ENCODE peak calls at places on chromosomes 2 and 18, in six cellular contexts. One of them, this sample, is unnamed.

GRCh38 chr2:64750817-64751285 is 97.1 kb upstream of the SERTAD2 start:
- DNase-seq in CD4-positive, alpha-beta T cell: peak
- DNase-seq in pancreas: peak
- DNase-seq in NCI-H748 treated with DMSO at 0.1 percent for 48 hours: peak
- DNase-seq in SK-N-MC: peak
- DNase-seq in NCI-H1092 treated with DMSO at 0.1 percent for 48 hours: peak
- DNase-seq in this sample: peak

GRCh38 chr18:9466127-9466526 is 9.2 kb upstream of the RALBP1 start:
- DNase-seq in CD4-positive, alpha-beta T cell: no peak
- DNase-seq in pancreas: no peak
- DNase-seq in NCI-H748 treated with DMSO at 0.1 percent for 48 hours: no peak
- DNase-seq in SK-N-MC: no peak
- DNase-seq in NCI-H1092 treated with DMSO at 0.1 percent for 48 hours: no peak
- DNase-seq in this sample: no peak

GRCh38 chr18:1062592-1062991 is 157.9 kb downstream of the ADCYAP1 start:
- DNase-seq in CD4-positive, alpha-beta T cell: no peak
- DNase-seq in pancreas: no peak
- DNase-seq in NCI-H748 treated with DMSO at 0.1 percent for 48 hours: no peak
- DNase-seq in SK-N-MC: no peak
- DNase-seq in NCI-H1092 treated with DMSO at 0.1 percent for 48 hours: no peak
- DNase-seq in this sample: no peak

GRCh38 chr18:13374468-13375301 is 156.1 kb downstream of the LDLRAD4 start:
- DNase-seq in CD4-positive, alpha-beta T cell: no peak
- DNase-seq in pancreas: no peak
- DNase-seq in NCI-H748 treated with DMSO at 0.1 percent for 48 hours: peak
- DNase-seq in SK-N-MC: no peak
- DNase-seq in NCI-H1092 treated with DMSO at 0.1 percent for 48 hours: peak
- DNase-seq in this sample: no peak

GRCh38 chr2:97751752-97752151 is 38.4 kb downstream of the ZAP70 start:
- DNase-seq in CD4-positive, alpha-beta T cell: no peak
- DNase-seq in pancreas: no peak
- DNase-seq in NCI-H748 treated with DMSO at 0.1 percent for 48 hours: peak
- DNase-seq in SK-N-MC: no peak
- DNase-seq in NCI-H1092 treated with DMSO at 0.1 percent for 48 hours: peak
- DNase-seq in this sample: no peak

GRCh38 chr2:237964578-237965404 is 2.0 kb upstream of the UBE2F start:
- DNase-seq in CD4-positive, alpha-beta T cell: no peak
- DNase-seq in pancreas: no peak
- DNase-seq in NCI-H748 treated with DMSO at 0.1 percent for 48 hours: no peak
- DNase-seq in SK-N-MC: no peak
- DNase-seq in NCI-H1092 treated with DMSO at 0.1 percent for 48 hours: no peak
- DNase-seq in this sample: no peak

GRCh38 chr2:238971318-238972145 is 123.6 kb downstream of the TWIST2 start:
- DNase-seq in CD4-positive, alpha-beta T cell: no peak
- DNase-seq in pancreas: no peak
- DNase-seq in NCI-H748 treated with DMSO at 0.1 percent for 48 hours: no peak
- DNase-seq in SK-N-MC: no peak
- DNase-seq in NCI-H1092 treated with DMSO at 0.1 percent for 48 hours: no peak
- DNase-seq in this sample: no peak

GRCh38 chr18:78021196-78021595 is 771.5 kb downstream of the GALR1 start:
- DNase-seq in CD4-positive, alpha-beta T cell: no peak
- DNase-seq in pancreas: no peak
- DNase-seq in NCI-H748 treated with DMSO at 0.1 percent for 48 hours: no peak
- DNase-seq in SK-N-MC: no peak
- DNase-seq in NCI-H1092 treated with DMSO at 0.1 percent for 48 hours: peak
- DNase-seq in this sample: no peak

GRCh38 chr2:84807063-84807485 is 73.8 kb downstream of the TRABD2A start:
- DNase-seq in CD4-positive, alpha-beta T cell: no peak
- DNase-seq in pancreas: no peak
- DNase-seq in NCI-H748 treated with DMSO at 0.1 percent for 48 hours: no peak
- DNase-seq in SK-N-MC: no peak
- DNase-seq in NCI-H1092 treated with DMSO at 0.1 percent for 48 hours: no peak
- DNase-seq in this sample: peak

GRCh38 chr2:151120016-151120415 is 141.6 kb downstream of the RBM43 start:
- DNase-seq in CD4-positive, alpha-beta T cell: no peak
- DNase-seq in pancreas: no peak
- DNase-seq in NCI-H748 treated with DMSO at 0.1 percent for 48 hours: no peak
- DNase-seq in SK-N-MC: no peak
- DNase-seq in NCI-H1092 treated with DMSO at 0.1 percent for 48 hours: no peak
- DNase-seq in this sample: no peak

GRCh38 chr2:95060446-95061118 is 35.1 kb downstream of the MAL start:
- DNase-seq in CD4-positive, alpha-beta T cell: no peak
- DNase-seq in pancreas: no peak
- DNase-seq in NCI-H748 treated with DMSO at 0.1 percent for 48 hours: no peak
- DNase-seq in SK-N-MC: no peak
- DNase-seq in NCI-H1092 treated with DMSO at 0.1 percent for 48 hours: no peak
- DNase-seq in this sample: no peak

GRCh38 chr2:96626553-96626942 is 11.6 kb downstream of the KANSL3 start:
- DNase-seq in CD4-positive, alpha-beta T cell: no peak
- DNase-seq in pancreas: no peak
- DNase-seq in NCI-H748 treated with DMSO at 0.1 percent for 48 hours: no peak
- DNase-seq in SK-N-MC: no peak
- DNase-seq in NCI-H1092 treated with DMSO at 0.1 percent for 48 hours: no peak
- DNase-seq in this sample: no peak

GRCh38 chr18:57759650-57760049 is 43.5 kb downstream of the ATP8B1 start:
- DNase-seq in CD4-positive, alpha-beta T cell: no peak
- DNase-seq in pancreas: no peak
- DNase-seq in NCI-H748 treated with DMSO at 0.1 percent for 48 hours: no peak
- DNase-seq in SK-N-MC: no peak
- DNase-seq in NCI-H1092 treated with DMSO at 0.1 percent for 48 hours: no peak
- DNase-seq in this sample: no peak

GRCh38 chr18:45764000-45764686 is 40.2 kb downstream of the SLC14A1 start:
- DNase-seq in CD4-positive, alpha-beta T cell: no peak
- DNase-seq in pancreas: no peak
- DNase-seq in NCI-H748 treated with DMSO at 0.1 percent for 48 hours: no peak
- DNase-seq in SK-N-MC: no peak
- DNase-seq in NCI-H1092 treated with DMSO at 0.1 percent for 48 hours: no peak
- DNase-seq in this sample: no peak

GRCh38 chr2:46193855-46194254 is 103.4 kb upstream of the EPAS1 start:
- DNase-seq in CD4-positive, alpha-beta T cell: no peak
- DNase-seq in pancreas: no peak
- DNase-seq in NCI-H748 treated with DMSO at 0.1 percent for 48 hours: no peak
- DNase-seq in SK-N-MC: no peak
- DNase-seq in NCI-H1092 treated with DMSO at 0.1 percent for 48 hours: no peak
- DNase-seq in this sample: no peak

GRCh38 chr2:241268716-241269445 is 46.6 kb downstream of the HDLBP start:
- DNase-seq in CD4-positive, alpha-beta T cell: no peak
- DNase-seq in pancreas: no peak
- DNase-seq in NCI-H748 treated with DMSO at 0.1 percent for 48 hours: no peak
- DNase-seq in SK-N-MC: no peak
- DNase-seq in NCI-H1092 treated with DMSO at 0.1 percent for 48 hours: no peak
- DNase-seq in this sample: peak

GRCh38 chr2:169734172-169734847 is 678 bp downstream of the KLHL23 start:
- DNase-seq in CD4-positive, alpha-beta T cell: no peak
- DNase-seq in pancreas: peak
- DNase-seq in NCI-H748 treated with DMSO at 0.1 percent for 48 hours: peak
- DNase-seq in SK-N-MC: no peak
- DNase-seq in NCI-H1092 treated with DMSO at 0.1 percent for 48 hours: peak
- DNase-seq in this sample: no peak

GRCh38 chr18:48621240-48621639 is 82.4 kb downstream of the CTIF start:
- DNase-seq in CD4-positive, alpha-beta T cell: no peak
- DNase-seq in pancreas: no peak
- DNase-seq in NCI-H748 treated with DMSO at 0.1 percent for 48 hours: no peak
- DNase-seq in SK-N-MC: no peak
- DNase-seq in NCI-H1092 treated with DMSO at 0.1 percent for 48 hours: no peak
- DNase-seq in this sample: peak

GRCh38 chr2:9251154-9252001 is 44.8 kb downstream of the ASAP2 start:
- DNase-seq in CD4-positive, alpha-beta T cell: no peak
- DNase-seq in pancreas: no peak
- DNase-seq in NCI-H748 treated with DMSO at 0.1 percent for 48 hours: no peak
- DNase-seq in SK-N-MC: no peak
- DNase-seq in NCI-H1092 treated with DMSO at 0.1 percent for 48 hours: no peak
- DNase-seq in this sample: peak

GRCh38 chr18:75167759-75168211 is 41.2 kb downstream of the PTGR3 start:
- DNase-seq in CD4-positive, alpha-beta T cell: no peak
- DNase-seq in pancreas: no peak
- DNase-seq in NCI-H748 treated with DMSO at 0.1 percent for 48 hours: no peak
- DNase-seq in SK-N-MC: no peak
- DNase-seq in NCI-H1092 treated with DMSO at 0.1 percent for 48 hours: peak
- DNase-seq in this sample: no peak

GRCh38 chr18:43931439-43931838 is 654.1 kb upstream of the SYT4 start:
- DNase-seq in CD4-positive, alpha-beta T cell: no peak
- DNase-seq in pancreas: no peak
- DNase-seq in NCI-H748 treated with DMSO at 0.1 percent for 48 hours: no peak
- DNase-seq in SK-N-MC: no peak
- DNase-seq in NCI-H1092 treated with DMSO at 0.1 percent for 48 hours: no peak
- DNase-seq in this sample: no peak

GRCh38 chr18:5746844-5747243 is 148.5 kb downstream of the TMEM200C start:
- DNase-seq in CD4-positive, alpha-beta T cell: no peak
- DNase-seq in pancreas: no peak
- DNase-seq in NCI-H748 treated with DMSO at 0.1 percent for 48 hours: peak
- DNase-seq in SK-N-MC: no peak
- DNase-seq in NCI-H1092 treated with DMSO at 0.1 percent for 48 hours: no peak
- DNase-seq in this sample: no peak

GRCh38 chr2:63052411-63053234 is 2.0 kb downstream of the OTX1 start:
- DNase-seq in CD4-positive, alpha-beta T cell: no peak
- DNase-seq in pancreas: no peak
- DNase-seq in NCI-H748 treated with DMSO at 0.1 percent for 48 hours: no peak
- DNase-seq in SK-N-MC: no peak
- DNase-seq in NCI-H1092 treated with DMSO at 0.1 percent for 48 hours: no peak
- DNase-seq in this sample: no peak

GRCh38 chr2:47631840-47632398 is 151.0 kb upstream of the MSH6 start:
- DNase-seq in CD4-positive, alpha-beta T cell: no peak
- DNase-seq in pancreas: no peak
- DNase-seq in NCI-H748 treated with DMSO at 0.1 percent for 48 hours: no peak
- DNase-seq in SK-N-MC: no peak
- DNase-seq in NCI-H1092 treated with DMSO at 0.1 percent for 48 hours: no peak
- DNase-seq in this sample: peak

GRCh38 chr2:240293865-240294461 is 141.5 kb upstream of the GPC1 start:
- DNase-seq in CD4-positive, alpha-beta T cell: no peak
- DNase-seq in pancreas: no peak
- DNase-seq in NCI-H748 treated with DMSO at 0.1 percent for 48 hours: no peak
- DNase-seq in SK-N-MC: no peak
- DNase-seq in NCI-H1092 treated with DMSO at 0.1 percent for 48 hours: peak
- DNase-seq in this sample: no peak

GRCh38 chr2:143629344-143629743 is 500.1 kb downstream of the ARHGAP15 start:
- DNase-seq in CD4-positive, alpha-beta T cell: no peak
- DNase-seq in pancreas: no peak
- DNase-seq in NCI-H748 treated with DMSO at 0.1 percent for 48 hours: no peak
- DNase-seq in SK-N-MC: peak
- DNase-seq in NCI-H1092 treated with DMSO at 0.1 percent for 48 hours: no peak
- DNase-seq in this sample: peak